ENCODE peak calls at places on chromosomes 16 and 17, in six cellular contexts. Z is body of pancreas, V is ovary, X is endothelial cell of umbilical vein, B is B cell, T is heart left ventricle. H is an unnamed sample.
A peak's percentile ranks its signal among the peaks of the same experiment; 100 is the strongest.

GRCh38 chr16:89089142-89089541 is 4.5 kb upstream of the ACSF3 start:
- DNase-seq in Z (no peak), V (no peak), X (no peak), B (no peak), T (peak; percentile 28), H (no peak)

GRCh38 chr16:63672493-63672892 is 1449.4 kb downstream of the CDH11 start:
- DNase-seq in Z (no peak), V (no peak), X (no peak), B (no peak), T (no peak), H (no peak)

GRCh38 chr16:89841275-89841674 is 13.0 kb downstream of the SPIRE2 start:
- DNase-seq in Z (no peak), V (no peak), X (no peak), B (no peak), T (peak; percentile 47), H (peak; percentile 66)

GRCh38 chr17:29709861-29710849 is 87.4 kb upstream of the CORO6 start:
- DNase-seq in Z (no peak), V (no peak), X (no peak), B (no peak), T (no peak), H (no peak)

GRCh38 chr17:27423651-27424050 is 32.6 kb upstream of the KSR1 start:
- DNase-seq in Z (no peak), V (no peak), X (no peak), B (no peak), T (no peak), H (no peak)

GRCh38 chr16:89112377-89113151 is 18.9 kb downstream of the ACSF3 start:
- DNase-seq in Z (no peak), V (no peak), X (no peak), B (no peak), T (peak; percentile 28), H (no peak)

GRCh38 chr16:2008631-2009301 is 855 bp downstream of the ZNF598 start:
- DNase-seq in Z (peak; percentile 52), V (no peak), X (peak; percentile 36), B (no peak), T (no peak), H (no peak)

GRCh38 chr16:76748698-76749097 is 442.3 kb upstream of the MON1B start:
- DNase-seq in Z (no peak), V (no peak), X (no peak), B (no peak), T (no peak), H (no peak)

GRCh38 chr17:66526827-66527226 is 224.4 kb downstream of the PRKCA start:
- DNase-seq in Z (no peak), V (no peak), X (no peak), B (no peak), T (no peak), H (no peak)

GRCh38 chr16:78988361-78988992 is 612.1 kb downstream of the MAF start:
- DNase-seq in Z (no peak), V (no peak), X (no peak), B (no peak), T (no peak), H (no peak)

GRCh38 chr16:79653337-79654000 is 52.9 kb upstream of the MAF start:
- DNase-seq in Z (peak; percentile 23), V (peak; percentile 62), X (no peak), B (no peak), T (peak; percentile 80), H (no peak)

GRCh38 chr17:17151055-17151454 is 55.1 kb downstream of the PLD6 start:
- DNase-seq in Z (no peak), V (no peak), X (peak; percentile 59), B (no peak), T (no peak), H (no peak)

GRCh38 chr16:50467943-50468748 is 80.0 kb upstream of the NKD1 start:
- DNase-seq in Z (peak; percentile 52), V (no peak), X (no peak), B (no peak), T (no peak), H (peak; percentile 70)

GRCh38 chr17:41782142-41782541 is 4.4 kb downstream of the JUP start:
- DNase-seq in Z (peak; percentile 34), V (no peak), X (no peak), B (no peak), T (peak; percentile 79), H (no peak)

GRCh38 chr16:27195068-27195741 is 8.1 kb upstream of the KDM8 start:
- DNase-seq in Z (no peak), V (no peak), X (no peak), B (no peak), T (no peak), H (no peak)

GRCh38 chr17:57597531-57598453 is 147.3 kb downstream of the CCDC182 start:
- DNase-seq in Z (peak; percentile 81), V (peak; percentile 76), X (peak; percentile 67), B (peak; percentile 35), T (no peak), H (no peak)

GRCh38 chr16:70438325-70438982 is 446 bp downstream of the ST3GAL2 start:
- DNase-seq in Z (peak; percentile 25), V (peak; percentile 72), X (no peak), B (no peak), T (peak; percentile 75), H (no peak)

GRCh38 chr17:73952498-73953205 is 250.8 kb upstream of the RPL38 start:
- DNase-seq in Z (peak; percentile 64), V (no peak), X (no peak), B (peak; percentile 38), T (no peak), H (peak; percentile 70)

DNA sequence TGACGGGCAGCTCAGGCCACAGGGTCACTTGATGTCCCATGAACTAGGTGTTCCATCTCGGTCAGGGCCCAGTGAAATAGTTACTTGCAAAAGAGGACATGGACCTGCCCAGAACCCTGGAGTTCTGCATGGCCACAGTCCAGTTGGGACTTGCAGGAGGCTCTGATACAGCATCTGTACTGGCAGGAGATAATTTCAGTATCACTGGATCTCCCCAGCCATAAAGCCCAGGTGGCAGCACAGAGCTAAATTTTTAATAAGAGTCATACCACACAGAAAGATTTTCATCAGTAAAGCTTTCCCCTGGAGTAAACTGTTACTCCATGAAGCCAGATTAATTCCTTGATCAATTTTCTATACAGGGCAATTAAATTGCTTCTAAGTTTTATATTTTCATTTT is 18.0 kb upstream of the SLC16A5 start:
- DNase-seq in Z (no peak), V (no peak), X (peak; percentile 45), B (no peak), T (no peak), H (no peak)
- TF ChIP-seq CTCF in Z (peak; percentile 21), V (no peak), X (peak; percentile 23), B (no peak), T (no peak), H (peak; percentile 11)

DNA sequence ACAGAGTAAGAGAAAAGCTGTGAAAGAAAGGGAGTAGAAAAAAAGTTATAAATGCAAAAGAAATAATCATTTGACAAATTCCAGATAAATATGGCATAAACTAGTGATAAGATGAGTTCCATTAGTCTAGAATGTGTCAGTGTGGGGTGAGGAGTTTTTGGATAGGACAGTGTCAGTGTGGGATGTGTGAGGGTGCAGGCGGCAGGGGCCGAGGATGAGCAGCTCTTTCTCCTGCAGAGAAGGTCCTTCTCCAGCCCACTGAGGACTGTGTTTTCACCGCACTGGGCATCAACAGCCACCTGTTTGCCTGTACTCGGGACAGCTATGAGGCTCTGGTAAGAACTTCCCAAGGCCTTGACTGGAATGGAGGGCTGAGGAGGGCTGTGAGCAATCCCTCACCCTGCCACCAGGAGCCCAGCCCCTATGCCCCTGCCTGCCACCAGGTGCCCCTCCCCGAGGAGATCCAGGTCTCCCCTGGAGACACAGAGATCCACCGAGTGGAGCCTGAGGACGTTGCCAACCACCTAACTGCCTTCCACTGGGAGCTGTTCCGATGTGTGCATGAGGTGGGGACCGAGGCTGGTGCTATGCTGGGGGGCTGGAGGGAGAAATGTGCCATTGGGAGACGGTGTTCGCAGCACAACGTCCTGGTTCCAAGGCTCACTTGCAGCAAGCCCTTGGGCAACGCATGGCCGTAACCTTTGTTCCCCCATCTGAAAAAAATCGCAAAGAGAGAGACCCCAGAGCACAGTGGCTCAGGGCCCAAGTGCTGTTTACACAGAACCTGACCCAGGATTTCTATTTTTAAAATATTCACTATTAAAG is 13.1 kb downstream of the RAPGEFL1 start:
- DNase-seq in Z (no peak), V (no peak), X (peak; percentile 22), B (peak; percentile 62), T (no peak), H (peak; percentile 16)
- TF ChIP-seq CTCF in Z (no peak), V (no peak), X (peak; percentile 78), B (peak; percentile 68), T (no peak), H (no peak)

DNA sequence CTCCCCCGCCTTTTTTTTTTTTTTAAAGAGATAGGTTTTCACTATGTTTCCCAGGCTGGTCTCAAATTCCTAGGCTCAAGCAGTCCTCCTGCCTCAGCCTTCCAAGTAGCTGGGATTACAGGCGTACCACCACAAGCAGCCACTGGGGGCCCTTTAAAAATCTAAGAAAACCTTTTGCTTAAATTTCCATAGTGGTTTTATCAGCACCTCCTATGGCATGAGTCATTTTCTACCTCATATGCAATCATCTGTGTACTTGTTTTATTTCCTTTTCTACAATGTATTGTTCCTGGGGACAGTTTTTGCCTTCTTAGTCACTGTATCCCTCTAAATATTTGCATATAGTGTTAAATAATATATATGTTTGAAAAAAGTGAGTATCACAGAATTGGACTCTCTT is 29.2 kb downstream of the GNA13 start:
- DNase-seq in Z (no peak), V (no peak), X (peak; percentile 82), B (peak; percentile 44), T (no peak), H (peak; percentile 75)
- TF ChIP-seq CTCF in Z (no peak), V (no peak), X (peak; percentile 42), B (peak; percentile 74), T (peak; percentile 27), H (peak; percentile 14)

DNA sequence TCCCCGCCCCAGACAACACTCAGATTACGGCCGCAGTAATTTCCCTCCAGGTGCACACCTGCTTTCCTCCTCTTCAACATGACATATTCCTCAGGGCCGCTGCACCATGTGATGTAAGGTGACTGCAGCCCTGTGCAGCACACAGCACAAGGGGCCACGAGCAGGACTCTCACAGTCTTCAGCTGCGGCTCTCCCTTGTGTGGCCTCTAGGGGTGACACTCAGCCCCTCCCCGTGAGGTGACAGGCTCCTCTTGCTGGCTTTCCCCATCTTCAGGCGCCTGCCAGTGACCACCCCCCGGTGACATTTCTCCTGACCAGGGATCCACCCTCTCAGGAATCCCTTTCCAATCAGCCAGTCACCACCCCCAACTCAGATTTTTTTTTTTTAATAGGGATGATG is 31.3 kb upstream of the ABCC3 start:
- DNase-seq in Z (no peak), V (no peak), X (no peak), B (no peak), T (no peak), H (no peak)
- TF ChIP-seq CTCF in Z (no peak), V (no peak), X (peak; percentile 29), B (peak; percentile 30), T (peak; percentile 8), H (no peak)

GRCh38 chr17:38917259-38917658 is 8.2 kb upstream of the LASP1NB start:
- DNase-seq in Z (no peak), V (no peak), X (no peak), B (no peak), T (no peak), H (no peak)
- TF ChIP-seq CTCF in Z (no peak), V (no peak), X (no peak), B (no peak), T (no peak), H (no peak)

H was measured in GM13976.